ENCODE peak calls at places on chromosomes 2 and 18, in ten cellular contexts. One of them, this sample, is unnamed.

GRCh38 chr2:3355951-3356569 is 21.6 kb downstream of the EIPR1 start:
- DNase-seq in NCI-H345: no peak
- DNase-seq in NCI-H69: no peak
- DNase-seq in right atrium auricular region: no peak
- DNase-seq in RWPE2: no peak
- DNase-seq in Ammon's horn: no peak
- DNase-seq in activated effector memory CD4-positive, alpha-beta T cell treated with Interleukin-2 at 50 U/mL for 16 hours: no peak
- DNase-seq in foreskin fibroblast: no peak
- DNase-seq in mesendoderm: no peak
- DNase-seq in right cardiac atrium: no peak
- DNase-seq in this sample: no peak

GRCh38 chr2:157336137-157336721 is 10.6 kb upstream of the ERMN start:
- DNase-seq in foreskin fibroblast: peak
- DNase-seq in NCI-H345: peak
- DNase-seq in RWPE2: no peak
- DNase-seq in activated effector memory CD4-positive, alpha-beta T cell treated with Interleukin-2 at 50 U/mL for 16 hours: no peak
- DNase-seq in right cardiac atrium: no peak
- DNase-seq in mesendoderm: peak
- DNase-seq in right atrium auricular region: no peak
- DNase-seq in NCI-H69: peak
- DNase-seq in Ammon's horn: peak
- DNase-seq in this sample: no peak

GRCh38 chr2:120395221-120395620 is 49.3 kb downstream of the INHBB start:
- DNase-seq in NCI-H345: no peak
- DNase-seq in NCI-H69: no peak
- DNase-seq in mesendoderm: no peak
- DNase-seq in foreskin fibroblast: no peak
- DNase-seq in activated effector memory CD4-positive, alpha-beta T cell treated with Interleukin-2 at 50 U/mL for 16 hours: no peak
- DNase-seq in right atrium auricular region: no peak
- DNase-seq in Ammon's horn: no peak
- DNase-seq in RWPE2: no peak
- DNase-seq in right cardiac atrium: no peak
- DNase-seq in this sample: no peak

GRCh38 chr2:160910681-160911080 is 249.5 kb upstream of the TANK start:
- DNase-seq in right atrium auricular region: no peak
- DNase-seq in right cardiac atrium: no peak
- DNase-seq in foreskin fibroblast: peak
- DNase-seq in NCI-H345: no peak
- DNase-seq in activated effector memory CD4-positive, alpha-beta T cell treated with Interleukin-2 at 50 U/mL for 16 hours: no peak
- DNase-seq in Ammon's horn: peak
- DNase-seq in NCI-H69: no peak
- DNase-seq in mesendoderm: no peak
- DNase-seq in RWPE2: no peak
- DNase-seq in this sample: no peak

GRCh38 chr2:240551809-240552208 is 6.0 kb downstream of the ANKMY1 start:
- DNase-seq in mesendoderm: no peak
- DNase-seq in right cardiac atrium: no peak
- DNase-seq in RWPE2: no peak
- DNase-seq in NCI-H345: no peak
- DNase-seq in right atrium auricular region: peak
- DNase-seq in activated effector memory CD4-positive, alpha-beta T cell treated with Interleukin-2 at 50 U/mL for 16 hours: no peak
- DNase-seq in foreskin fibroblast: no peak
- DNase-seq in Ammon's horn: no peak
- DNase-seq in NCI-H69: no peak
- DNase-seq in this sample: no peak

GRCh38 chr2:240431663-240432424 is 3.6 kb upstream of the GPC1 start:
- DNase-seq in RWPE2: no peak
- DNase-seq in NCI-H345: no peak
- DNase-seq in NCI-H69: no peak
- DNase-seq in right cardiac atrium: no peak
- DNase-seq in activated effector memory CD4-positive, alpha-beta T cell treated with Interleukin-2 at 50 U/mL for 16 hours: no peak
- DNase-seq in foreskin fibroblast: no peak
- DNase-seq in Ammon's horn: no peak
- DNase-seq in right atrium auricular region: no peak
- DNase-seq in mesendoderm: no peak
- DNase-seq in this sample: no peak

GRCh38 chr18:42640160-42640559 is 475.3 kb downstream of the RIT2 start:
- DNase-seq in NCI-H345: no peak
- DNase-seq in right atrium auricular region: no peak
- DNase-seq in RWPE2: no peak
- DNase-seq in Ammon's horn: no peak
- DNase-seq in foreskin fibroblast: no peak
- DNase-seq in right cardiac atrium: no peak
- DNase-seq in mesendoderm: peak
- DNase-seq in NCI-H69: peak
- DNase-seq in activated effector memory CD4-positive, alpha-beta T cell treated with Interleukin-2 at 50 U/mL for 16 hours: no peak
- DNase-seq in this sample: no peak

GRCh38 chr18:34837769-34838194 is 127.7 kb downstream of the DTNA start:
- DNase-seq in NCI-H69: no peak
- DNase-seq in foreskin fibroblast: peak
- DNase-seq in mesendoderm: no peak
- DNase-seq in right cardiac atrium: no peak
- DNase-seq in right atrium auricular region: no peak
- DNase-seq in RWPE2: no peak
- DNase-seq in NCI-H345: no peak
- DNase-seq in Ammon's horn: peak
- DNase-seq in activated effector memory CD4-positive, alpha-beta T cell treated with Interleukin-2 at 50 U/mL for 16 hours: no peak
- DNase-seq in this sample: no peak

GRCh38 chr2:187875836-187876235 is 321.6 kb upstream of the TFPI start:
- DNase-seq in RWPE2: no peak
- DNase-seq in NCI-H345: no peak
- DNase-seq in NCI-H69: no peak
- DNase-seq in activated effector memory CD4-positive, alpha-beta T cell treated with Interleukin-2 at 50 U/mL for 16 hours: no peak
- DNase-seq in foreskin fibroblast: no peak
- DNase-seq in right atrium auricular region: no peak
- DNase-seq in mesendoderm: no peak
- DNase-seq in right cardiac atrium: no peak
- DNase-seq in Ammon's horn: no peak
- DNase-seq in this sample: no peak